ENCODE peak calls at places on chromosomes 5 and 9, in eight cellular contexts. Z is osteocyte; V is stimulated activated CD8-positive, alpha-beta memory T cell treated with anti-CD3 and anti-CD28 coated beads, Interleukin-7, amount 100 ng/mL, for 1 hour; K is T follicular helper cell; M is iPS-NIHi11; B is stimulated activated CD4-positive, alpha-beta T cell treated with anti-CD3 and anti-CD28 coated beads, Interleukin-4, amount 100 ng/mL, for 4 hours; S is activated CD4-positive, alpha-beta T cell treated with anti-CD3 and anti-CD28 coated beads for 4 hours; T is SIG-M5. H is an unnamed sample.

GRCh38 chr9:98726735-98727134 is 18.0 kb upstream of the GABBR2 start:
- DNase-seq in Z (no peak), V (no peak), K (no peak), M (no peak), B (no peak), S (no peak), T (no peak), H (peak)

GRCh38 chr9:130417602-130418001 is 27.2 kb upstream of the ASS1 start:
- DNase-seq in Z (no peak), V (no peak), K (no peak), M (no peak), B (no peak), S (no peak), T (no peak), H (no peak)

GRCh38 chr9:3968891-3969290 is 331.0 kb downstream of the GLIS3 start:
- DNase-seq in Z (no peak), V (no peak), K (no peak), M (no peak), B (no peak), S (no peak), T (no peak), H (no peak)

GRCh38 chr5:548256-548655 is 24.0 kb upstream of the SLC9A3 start:
- DNase-seq in Z (no peak), V (no peak), K (no peak), M (no peak), B (no peak), S (no peak), T (no peak), H (no peak)

GRCh38 chr5:102596951-102597350 is 98.2 kb upstream of the SLCO6A1 start:
- DNase-seq in Z (no peak), V (no peak), K (no peak), M (no peak), B (no peak), S (no peak), T (no peak), H (no peak)

GRCh38 chr9:115121140-115121710 is 3.3 kb upstream of the TNC start:
- DNase-seq in Z (no peak), V (no peak), K (no peak), M (no peak), B (no peak), S (no peak), T (no peak), H (no peak)

GRCh38 chr5:175712681-175713085 is 54.8 kb downstream of the HRH2 start:
- DNase-seq in Z (no peak), V (no peak), K (no peak), M (no peak), B (no peak), S (no peak), T (no peak), H (no peak)

GRCh38 chr9:108991479-108991878 is 21.8 kb downstream of the CTNNAL1 start:
- DNase-seq in Z (no peak), V (no peak), K (no peak), M (no peak), B (no peak), S (no peak), T (no peak), H (no peak)

GRCh38 chr9:107020040-107020530 is 157.1 kb downstream of the ZNF462 start:
- DNase-seq in Z (no peak), V (no peak), K (no peak), M (no peak), B (no peak), S (no peak), T (no peak), H (no peak)

GRCh38 chr5:173925449-173926071 is 37.4 kb downstream of the CPEB4 start:
- DNase-seq in Z (no peak), V (no peak), K (peak), M (peak), B (peak), S (peak), T (no peak), H (peak)

H was measured in germinal center.